ENCODE peak calls at places on chromosomes 1 and 21, in five cellular contexts. B is WERI-Rb-1, Z is B cell, U is choroid plexus epithelial cell, J is fibroblast of pulmonary artery. K is an unnamed sample.

GRCh38 chr1:239892602-239893001 is 199.1 kb upstream of the FMN2 start:
- DNase-seq in J (no peak), Z (no peak), U (no peak), B (no peak), K (no peak)

GRCh38 chr1:181391297-181391905 is 91.9 kb upstream of the CACNA1E start:
- DNase-seq in B (no peak), J (no peak), Z (no peak), U (no peak), K (no peak)

GRCh38 chr1:24896176-24896575 is 33.9 kb downstream of the RUNX3 start:
- DNase-seq in U (no peak), J (no peak), B (no peak), Z (no peak), K (no peak)

GRCh38 chr1:174786760-174787159 is 213.0 kb upstream of the CACYBP start:
- DNase-seq in Z (no peak), U (no peak), J (no peak), B (no peak), K (peak)

GRCh38 chr1:117364240-117364639 is 3.0 kb upstream of the MAN1A2 start:
- DNase-seq in J (no peak), U (no peak), B (no peak), Z (no peak), K (no peak)

GRCh38 chr1:68120136-68120791 is 69.8 kb upstream of the DIRAS3 start:
- DNase-seq in B (peak), U (peak), Z (peak), J (peak), K (peak)

GRCh38 chr1:228212966-228213844 is 5.4 kb downstream of the OBSCN start:
- DNase-seq in J (peak), U (peak), B (peak), Z (peak), K (peak)

GRCh38 chr1:223723351-223723904 is 11.1 kb downstream of the CAPN2 start:
- DNase-seq in U (no peak), Z (no peak), B (no peak), J (no peak), K (no peak)

GRCh38 chr1:21887216-21887736 is 49.8 kb downstream of the HSPG2 start:
- DNase-seq in U (no peak), J (no peak), Z (no peak), B (no peak), K (no peak)

GRCh38 chr21:37072239-37072987 is 458 bp downstream of the PIGP start:
- DNase-seq in Z (peak), B (peak), U (peak), J (peak), K (peak)

GRCh38 chr1:25082995-25083394 is 149.3 kb downstream of the SYF2 start:
- DNase-seq in Z (no peak), B (no peak), U (no peak), J (no peak), K (no peak)

GRCh38 chr1:204390731-204391466 is 20.7 kb downstream of the PPP1R15B start:
- DNase-seq in U (peak), Z (no peak), B (no peak), J (no peak), K (no peak)

GRCh38 chr1:60970081-60970509 is 112.3 kb upstream of the NFIA start:
- DNase-seq in B (no peak), J (peak), U (peak), Z (no peak), K (no peak)

GRCh38 chr1:64962447-64962846 is 3.9 kb downstream of the JAK1 start:
- DNase-seq in Z (peak), U (no peak), J (no peak), B (no peak), K (peak)

GRCh38 chr1:234990874-234991801 is 137.5 kb downstream of the TOMM20 start:
- DNase-seq in Z (no peak), B (no peak), J (no peak), U (no peak), K (no peak)

GRCh38 chr1:57122031-57122430 is 156.2 kb upstream of the C8B start:
- DNase-seq in B (no peak), Z (no peak), U (peak), J (peak), K (no peak)

GRCh38 chr1:228810855-228811654 is 75.8 kb downstream of the RHOU start:
- DNase-seq in J (no peak), Z (peak), U (no peak), B (no peak), K (peak)

GRCh38 chr21:38321568-38321967 is 64.8 kb downstream of the KCNJ15 start:
- DNase-seq in U (no peak), J (no peak), Z (no peak), B (no peak), K (no peak)

GRCh38 chr1:7579831-7580804 is 191.0 kb upstream of the VAMP3 start:
- DNase-seq in Z (no peak), J (no peak), U (no peak), B (peak), K (no peak)

GRCh38 chr21:45910155-45910547 is 71.4 kb upstream of the COL6A1 start:
- DNase-seq in Z (no peak), B (no peak), J (no peak), U (no peak), K (no peak)

GRCh38 chr1:160800645-160801408 is 4.9 kb downstream of the LY9 start:
- DNase-seq in U (no peak), B (no peak), Z (no peak), J (no peak), K (no peak)

GRCh38 chr1:45477646-45478045 is 13.3 kb downstream of the TESK2 start:
- DNase-seq in U (no peak), B (no peak), J (no peak), Z (no peak), K (no peak)

GRCh38 chr1:14852301-14852700 is 253.8 kb downstream of the KAZN start:
- DNase-seq in U (no peak), J (no peak), Z (no peak), B (no peak), K (no peak)

GRCh38 chr1:14851775-14852174 is 253.3 kb downstream of the KAZN start:
- DNase-seq in U (no peak), B (no peak), J (no peak), Z (no peak), K (no peak)

GRCh38 chr1:14849038-14849437 is 250.6 kb downstream of the KAZN start:
- DNase-seq in U (no peak), Z (no peak), B (no peak), J (no peak), K (no peak)

GRCh38 chr1:14848621-14849020 is 250.1 kb downstream of the KAZN start:
- DNase-seq in U (no peak), Z (no peak), B (no peak), J (no peak), K (no peak)

GRCh38 chr1:14850563-14850962 is 252.1 kb downstream of the KAZN start:
- DNase-seq in B (peak), U (no peak), J (no peak), Z (no peak), K (peak)
- TF ChIP-seq CTCF in B (peak), U (peak), J (no peak), Z (no peak), K (no peak)

GRCh38 chr1:98103617-98104284 is 182.9 kb upstream of the DPYD start:
- DNase-seq in Z (no peak), B (no peak), U (peak), J (peak), K (no peak)
- TF ChIP-seq CTCF in Z (no peak), B (no peak), U (peak), J (no peak), K (no peak)

DNA sequence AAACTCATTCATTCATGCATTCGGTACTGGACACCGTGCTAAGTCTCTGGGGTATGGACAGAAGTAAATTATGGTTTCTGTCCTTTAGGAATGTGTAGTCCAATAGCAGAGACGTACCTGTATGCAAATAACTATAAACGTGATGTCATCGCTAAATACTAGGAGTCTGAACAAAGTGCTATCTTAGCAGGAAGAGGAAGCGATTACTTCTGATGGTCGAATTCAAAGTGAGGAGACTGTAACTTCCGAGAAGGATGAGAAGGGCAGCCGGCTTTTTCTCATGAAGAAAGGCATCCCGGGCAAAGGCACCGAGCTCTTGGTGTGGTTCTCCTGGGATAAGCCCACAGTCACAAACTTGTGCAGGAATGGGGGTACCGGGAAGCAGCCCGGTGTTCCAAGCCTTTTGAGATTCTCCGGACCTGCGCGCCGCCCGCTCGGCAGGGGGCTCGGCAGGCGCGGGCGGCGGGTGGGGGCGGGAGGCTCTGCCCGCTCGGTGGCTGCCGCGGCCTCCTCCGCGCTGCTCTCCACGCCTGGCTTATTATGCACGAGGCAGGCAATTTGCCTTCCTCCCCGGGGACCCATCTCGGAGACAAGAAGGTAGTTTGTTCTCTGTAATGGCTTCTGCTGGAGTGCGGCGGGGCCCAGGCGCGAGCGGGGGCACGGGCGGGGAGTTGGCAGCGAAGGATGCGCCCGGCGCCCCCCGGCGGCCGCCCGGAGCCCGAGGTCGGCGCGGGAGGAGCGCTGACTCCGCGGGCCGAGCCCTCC is 67.5 kb upstream of the CD1D start:
- DNase-seq in J (peak), B (peak), Z (peak), U (peak), K (peak)
- TF ChIP-seq CTCF in J (peak), B (peak), Z (peak), U (no peak), K (no peak)

GRCh38 chr1:96346708-96347107 is 374.9 kb upstream of the PTBP2 start:
- DNase-seq in B (no peak), Z (no peak), J (no peak), U (no peak), K (no peak)
- TF ChIP-seq CTCF in B (no peak), Z (no peak), J (peak), U (no peak), K (no peak)

GRCh38 chr21:35229290-35229689 is 180.2 kb upstream of the RUNX1 start:
- DNase-seq in J (no peak), Z (no peak), B (no peak), U (no peak), K (no peak)

GRCh38 chr21:35225573-35225972 is 176.5 kb upstream of the RUNX1 start:
- DNase-seq in B (no peak), J (no peak), U (no peak), Z (no peak), K (no peak)

GRCh38 chr21:35227774-35228173 is 178.7 kb upstream of the RUNX1 start:
- DNase-seq in J (no peak), Z (peak), B (no peak), U (no peak), K (no peak)

GRCh38 chr21:35226302-35226701 is 177.2 kb upstream of the RUNX1 start:
- DNase-seq in J (no peak), Z (no peak), U (peak), B (no peak), K (no peak)

GRCh38 chr21:35226960-35227741 is 178.0 kb upstream of the RUNX1 start:
- DNase-seq in B (no peak), U (no peak), J (no peak), Z (peak), K (peak)
- TF ChIP-seq CTCF in B (no peak), U (no peak), J (no peak), Z (no peak), K (no peak)

DNA sequence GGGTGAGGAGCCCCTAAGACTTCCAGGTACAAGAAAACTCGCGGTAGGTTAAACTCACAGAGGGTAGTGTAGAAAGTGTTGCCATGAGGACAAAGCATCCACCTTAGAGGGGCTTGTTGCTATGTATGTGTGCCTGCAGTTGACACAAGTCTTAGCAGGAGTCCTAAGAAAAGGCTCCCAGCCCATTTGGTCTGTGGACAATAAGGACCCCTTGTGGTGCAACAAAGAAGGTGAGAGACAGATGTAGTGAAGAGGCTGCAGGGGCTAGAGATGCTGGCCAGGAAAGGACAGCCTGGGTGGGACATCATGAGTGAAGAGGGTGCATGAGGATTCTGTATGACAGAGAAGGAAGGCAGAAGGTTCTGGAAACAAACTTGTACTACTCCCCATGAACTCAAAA is 36.3 kb upstream of the IL10 start:
- DNase-seq in Z (no peak), U (peak), J (peak), B (peak), K (peak)
- TF ChIP-seq CTCF in Z (peak), U (peak), J (peak), B (peak), K (peak)